ENCODE peak calls at places on chromosomes 13 and 19, in eight cellular contexts. C, N, D, W, B, Y, E and T are unnamed samples.

GRCh38 chr19:18059902-18060301 is 26.8 kb downstream of the IL12RB1 start:
- DNase-seq in E (no peak), C (no peak), W (no peak), B (no peak), N (no peak), Y (no peak), D (no peak), T (no peak)

GRCh38 chr13:41605319-41606285 is 148.3 kb downstream of the RGCC start:
- DNase-seq in W (no peak), D (no peak), B (no peak), E (no peak), Y (no peak), N (no peak), C (no peak), T (no peak)

GRCh38 chr13:51002736-51003135 is 93.1 kb downstream of the RNASEH2B start:
- DNase-seq in Y (no peak), N (no peak), D (no peak), E (no peak), C (no peak), B (no peak), W (no peak), T (no peak)

GRCh38 chr19:47421244-47421786 is 2.0 kb upstream of the MEIS3 start:
- DNase-seq in D (no peak), B (no peak), W (no peak), N (no peak), Y (no peak), C (no peak), E (no peak), T (no peak)

GRCh38 chr13:41398494-41399190 is 58.7 kb upstream of the RGCC start:
- DNase-seq in E (no peak), Y (no peak), N (no peak), D (no peak), W (no peak), C (no peak), B (no peak), T (no peak)

GRCh38 chr19:39430675-39431593 is 4.8 kb downstream of the RPS16 start:
- DNase-seq in W (peak), C (peak), B (no peak), E (no peak), N (no peak), D (no peak), Y (peak), T (peak)

GRCh38 chr19:48728882-48729645 is 9.5 kb upstream of the MAMSTR start:
- DNase-seq in D (no peak), E (no peak), B (no peak), W (no peak), N (peak), C (no peak), Y (no peak), T (no peak)

GRCh38 chr19:5460748-5461147 is 5.5 kb downstream of the ZNRF4 start:
- DNase-seq in C (no peak), B (no peak), D (no peak), W (no peak), Y (no peak), E (no peak), N (no peak), T (no peak)

GRCh38 chr19:17688853-17689595 is 870 bp upstream of the UNC13A start:
- DNase-seq in E (no peak), C (no peak), W (no peak), N (peak), B (no peak), Y (no peak), D (no peak), T (no peak)

GRCh38 chr19:45645631-45646344 is 6.6 kb upstream of the EML2 start:
- DNase-seq in Y (peak), B (peak), C (peak), D (no peak), W (peak), E (peak), N (peak), T (peak)

GRCh38 chr19:791605-792360 is 5.5 kb upstream of the PTBP1 start:
- DNase-seq in E (no peak), C (no peak), W (no peak), Y (no peak), N (no peak), D (no peak), B (no peak), T (no peak)

GRCh38 chr13:30844548-30845296 is 61.3 kb upstream of the MEDAG start:
- DNase-seq in B (no peak), E (no peak), Y (no peak), D (no peak), W (no peak), N (no peak), C (no peak), T (no peak)

GRCh38 chr13:35984776-35985453 is 146.3 kb downstream of the DCLK1 start:
- DNase-seq in W (no peak), B (no peak), Y (no peak), E (peak), D (no peak), C (no peak), N (peak), T (no peak)

GRCh38 chr13:36219883-36220282 is 5.5 kb upstream of the SOHLH2 start:
- DNase-seq in E (no peak), D (no peak), Y (no peak), B (no peak), N (no peak), W (no peak), C (no peak), T (no peak)

GRCh38 chr19:15715642-15716041 is 12.2 kb upstream of the OR10H2 start:
- DNase-seq in Y (no peak), E (no peak), W (no peak), C (peak), N (no peak), B (no peak), D (no peak), T (no peak)

GRCh38 chr13:20460744-20461143 is 64.9 kb downstream of the CRYL1 start:
- DNase-seq in E (no peak), W (no peak), N (no peak), D (no peak), Y (no peak), B (no peak), C (no peak), T (no peak)